ENCODE peak calls at places on chromosomes 4 and X, in eight cellular contexts. One of them, this sample, is unnamed.

GRCh38 chr4:87492617-87493016 is 36.6 kb downstream of the SPARCL1 start:
- DNase-seq in osteocyte: no peak
- DNase-seq in NCI-H82: no peak
- DNase-seq in CD8-positive, alpha-beta memory T cell: no peak
- DNase-seq in right lobe of liver: no peak
- DNase-seq in HAP-1: no peak
- DNase-seq in hippocampal formation: no peak
- DNase-seq in endothelial cell: no peak
- DNase-seq in this sample: no peak

GRCh38 chrX:140917354-140918115 is 84.9 kb upstream of the SPANXB1 start:
- DNase-seq in HAP-1: no peak
- DNase-seq in osteocyte: no peak
- DNase-seq in hippocampal formation: no peak
- DNase-seq in endothelial cell: no peak
- DNase-seq in CD8-positive, alpha-beta memory T cell: no peak
- DNase-seq in NCI-H82: no peak
- DNase-seq in right lobe of liver: no peak
- DNase-seq in this sample: no peak

GRCh38 chr4:159906051-159906450 is 803.2 kb downstream of the RAPGEF2 start:
- DNase-seq in osteocyte: no peak
- DNase-seq in CD8-positive, alpha-beta memory T cell: no peak
- DNase-seq in right lobe of liver: no peak
- DNase-seq in hippocampal formation: no peak
- DNase-seq in HAP-1: no peak
- DNase-seq in endothelial cell: no peak
- DNase-seq in NCI-H82: no peak
- DNase-seq in this sample: no peak

GRCh38 chrX:101803451-101803850 is 128.4 kb downstream of the ZMAT1 start:
- DNase-seq in right lobe of liver: no peak
- DNase-seq in endothelial cell: no peak
- DNase-seq in NCI-H82: no peak
- DNase-seq in osteocyte: no peak
- DNase-seq in HAP-1: no peak
- DNase-seq in CD8-positive, alpha-beta memory T cell: no peak
- DNase-seq in hippocampal formation: no peak
- DNase-seq in this sample: peak; percentile 1

GRCh38 chr4:13365195-13365594 is 118.9 kb downstream of the RAB28 start:
- DNase-seq in CD8-positive, alpha-beta memory T cell: no peak
- DNase-seq in NCI-H82: no peak
- DNase-seq in hippocampal formation: no peak
- DNase-seq in endothelial cell: no peak
- DNase-seq in right lobe of liver: no peak
- DNase-seq in HAP-1: no peak
- DNase-seq in osteocyte: no peak
- DNase-seq in this sample: no peak

GRCh38 chrX:150844016-150844415 is 54.5 kb downstream of the CD99L2 start:
- DNase-seq in right lobe of liver: no peak
- DNase-seq in endothelial cell: no peak
- DNase-seq in hippocampal formation: no peak
- DNase-seq in HAP-1: no peak
- DNase-seq in osteocyte: no peak
- DNase-seq in CD8-positive, alpha-beta memory T cell: no peak
- DNase-seq in NCI-H82: no peak
- DNase-seq in this sample: peak; percentile 22

GRCh38 chrX:44054863-44055601 is 81.8 kb upstream of the NDP start:
- DNase-seq in HAP-1: no peak
- DNase-seq in CD8-positive, alpha-beta memory T cell: no peak
- DNase-seq in hippocampal formation: no peak
- DNase-seq in osteocyte: no peak
- DNase-seq in NCI-H82: no peak
- DNase-seq in right lobe of liver: no peak
- DNase-seq in endothelial cell: no peak
- DNase-seq in this sample: no peak

GRCh38 chr4:52711271-52711670 is 40.0 kb downstream of the ERVMER34-1 start:
- DNase-seq in HAP-1: no peak
- DNase-seq in right lobe of liver: no peak
- DNase-seq in endothelial cell: no peak
- DNase-seq in CD8-positive, alpha-beta memory T cell: no peak
- DNase-seq in NCI-H82: no peak
- DNase-seq in osteocyte: no peak
- DNase-seq in hippocampal formation: no peak
- DNase-seq in this sample: no peak

This sample was measured in astrocyte.